ENCODE peak calls at places on chromosomes 4 and X, in four cellular contexts. B is HCT116, E is GM12878, U is A549. Y is an unnamed sample.

GRCh38 chr4:7392438-7393374 is 42.0 kb downstream of the PSAPL1 start:
- DNase-seq in B (no peak), E (no peak), U (no peak), Y (no peak)

GRCh38 chr4:138576684-138577083 is 334.5 kb upstream of the SLC7A11 start:
- DNase-seq in B (peak), E (no peak), U (peak), Y (no peak)

GRCh38 chr4:101171747-101172146 is 175.6 kb downstream of the PPP3CA start:
- DNase-seq in B (no peak), E (no peak), U (no peak), Y (no peak)

GRCh38 chr4:24395937-24396336 is 188.4 kb downstream of the DHX15 start:
- DNase-seq in B (no peak), E (no peak), U (no peak), Y (no peak)

GRCh38 chr4:77801260-77801608 is 17.9 kb downstream of the CNOT6L start:
- DNase-seq in B (no peak), E (no peak), U (no peak), Y (no peak)

GRCh38 chrX:48864210-48864609 is 28.8 kb upstream of the PCSK1N start:
- DNase-seq in B (no peak), E (no peak), U (no peak), Y (no peak)

GRCh38 chr4:19386786-19387185 is 864.9 kb upstream of the SLIT2 start:
- DNase-seq in B (no peak), E (no peak), U (no peak), Y (no peak)

GRCh38 chr4:163582688-163583087 is 88.2 kb downstream of the TMA16 start:
- DNase-seq in B (no peak), E (no peak), U (no peak), Y (no peak)

GRCh38 chr4:139603576-139604387 is 47.8 kb upstream of the SETD7 start:
- DNase-seq in B (peak), E (peak), U (peak), Y (no peak)

GRCh38 chr4:167234388-167234881 is at the start of gene SPOCK3:
- DNase-seq in B (peak), E (no peak), U (peak), Y (no peak)

GRCh38 chrX:103554687-103555417 is 30.5 kb upstream of the TCEAL4 start:
- DNase-seq in B (no peak), E (no peak), U (no peak), Y (no peak)

GRCh38 chr4:10173039-10173753 is 56.6 kb upstream of the WDR1 start:
- DNase-seq in B (no peak), E (no peak), U (no peak), Y (no peak)

GRCh38 chr4:107631568-107631967 is 88.5 kb downstream of the PAPSS1 start:
- DNase-seq in B (no peak), E (no peak), U (no peak), Y (no peak)

GRCh38 chr4:48913346-48913745 is 6.8 kb upstream of the OCIAD2 start:
- DNase-seq in B (no peak), E (no peak), U (no peak), Y (peak)

GRCh38 chrX:22589845-22590244 is 317.1 kb downstream of the CBLL2 start:
- DNase-seq in B (no peak), E (no peak), U (no peak), Y (no peak)

GRCh38 chr4:6422866-6423265 is 49.5 kb downstream of the PPP2R2C start:
- DNase-seq in B (no peak), E (no peak), U (no peak), Y (no peak)

GRCh38 chr4:140076307-140076706 is 77.7 kb downstream of the MAML3 start:
- DNase-seq in B (no peak), E (no peak), U (no peak), Y (no peak)

GRCh38 chr4:184648220-184649025 is 824 bp downstream of the CASP3 start:
- DNase-seq in B (no peak), E (no peak), U (peak), Y (no peak)

GRCh38 chrX:55057691-55058249 is 17.1 kb upstream of the PAGE2B start:
- DNase-seq in B (peak), E (no peak), U (peak), Y (peak)

GRCh38 chrX:102610905-102611304 is 11.6 kb downstream of the ARMCX5 start:
- DNase-seq in B (no peak), E (no peak), U (no peak), Y (no peak)

GRCh38 chr4:183443609-183444148 is 757 bp upstream of the CDKN2AIP start:
- DNase-seq in B (no peak), E (no peak), U (peak), Y (no peak)

GRCh38 chr4:141772838-141773237 is 136.5 kb downstream of the IL15 start:
- DNase-seq in B (no peak), E (no peak), U (no peak), Y (no peak)

GRCh38 chr4:60746172-60746571 is 454.0 kb upstream of the ADGRL3 start:
- DNase-seq in B (no peak), E (no peak), U (no peak), Y (no peak)

GRCh38 chr4:152501846-152502536 is 33.9 kb downstream of the FBXW7 start:
- DNase-seq in B (no peak), E (no peak), U (no peak), Y (no peak)

GRCh38 chrX:88135735-88136134 is 611.3 kb upstream of the CPXCR1 start:
- DNase-seq in B (no peak), E (no peak), U (no peak), Y (no peak)

GRCh38 chrX:119763175-119763574 is 4.8 kb downstream of the SOWAHD start:
- DNase-seq in B (no peak), E (no peak), U (no peak), Y (no peak)

GRCh38 chrX:11435568-11435967 is 142.4 kb downstream of the AMELX start:
- DNase-seq in B (no peak), E (no peak), U (no peak), Y (no peak)

DNA sequence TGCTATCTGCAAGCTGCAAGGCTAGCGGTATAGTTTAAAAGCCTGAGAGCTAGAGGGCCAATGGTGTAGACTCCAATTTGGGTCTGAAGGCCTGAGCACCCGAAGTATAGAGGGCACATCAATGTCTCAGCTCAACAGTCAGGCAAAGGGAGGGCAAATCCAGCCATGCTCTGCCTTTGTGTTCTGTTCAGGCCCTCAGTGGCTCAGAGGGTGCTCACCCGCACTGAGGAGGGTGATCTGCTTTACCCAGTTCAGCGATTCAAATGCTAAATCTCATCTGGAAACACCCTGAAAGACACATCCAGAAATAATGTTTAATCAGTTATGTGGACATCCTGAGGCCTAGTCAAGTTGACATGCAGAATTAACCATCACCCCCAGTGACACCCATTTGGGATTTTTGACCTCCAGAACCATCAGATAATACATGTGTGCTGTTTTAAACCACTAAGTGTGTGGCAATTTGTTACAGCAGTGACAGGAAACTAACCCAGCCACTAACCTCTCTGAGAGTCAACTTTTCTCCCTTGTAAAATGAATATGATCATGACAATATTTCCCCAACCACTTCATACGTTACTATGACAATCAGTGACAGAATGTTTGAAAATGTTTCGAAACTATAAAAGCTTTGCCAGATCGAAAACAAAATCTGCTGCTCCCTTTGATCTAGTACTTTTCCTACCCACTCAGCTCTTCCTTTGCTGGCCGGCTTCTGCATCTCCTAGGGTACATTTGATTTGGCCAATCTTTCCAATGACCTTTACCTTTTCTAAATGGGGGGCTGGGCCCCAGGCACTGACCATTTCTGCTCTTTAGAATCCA is 8.4 kb upstream of the TBL1X start:
- DNase-seq in B (no peak), E (no peak), U (no peak), Y (no peak)
- TF ChIP-seq REST in B (no peak), E (no peak), U (no peak), Y (no peak)

DNA sequence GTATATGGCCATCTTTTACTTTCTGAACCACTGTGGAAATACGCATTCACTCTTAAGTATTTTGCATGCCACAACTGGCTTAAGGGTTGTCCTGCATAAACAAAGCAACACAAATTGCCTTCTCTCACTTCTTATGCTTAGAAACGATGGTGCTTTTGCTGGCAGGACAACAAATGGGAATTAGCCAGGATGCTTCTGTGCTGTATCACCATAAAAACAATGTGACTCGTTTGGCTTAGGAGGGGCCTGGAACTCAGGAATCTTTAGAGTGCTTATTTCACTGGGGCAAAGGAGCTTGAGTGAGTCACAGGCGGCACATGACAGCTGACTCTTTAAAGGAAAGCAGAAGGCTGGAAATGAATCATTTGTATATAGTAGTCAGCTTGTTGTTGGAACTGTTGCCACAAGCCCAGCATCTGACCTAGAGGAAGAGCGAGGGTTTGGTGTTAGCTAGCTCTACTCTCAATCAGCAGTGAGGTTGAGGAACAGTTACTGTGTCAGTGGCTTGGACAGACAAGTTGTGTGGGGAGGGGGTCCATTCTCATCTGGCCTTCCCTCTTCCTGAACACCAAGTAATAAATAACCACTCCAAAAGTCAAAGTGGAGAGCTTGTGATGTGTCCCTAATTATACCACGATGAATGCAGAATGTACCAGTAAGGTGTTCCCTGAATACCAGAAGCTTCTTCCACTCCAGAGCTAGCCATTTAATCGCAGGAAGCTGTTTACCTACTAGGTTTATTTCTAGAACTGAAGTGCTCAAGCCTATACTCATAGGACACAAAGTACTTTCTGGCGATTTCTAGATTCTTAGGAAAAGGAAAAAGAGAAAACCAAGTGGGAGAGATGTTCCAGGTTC is 293.1 kb downstream of the CAMK2D start:
- DNase-seq in B (peak), E (no peak), U (peak), Y (peak)
- H3K27ac ChIP-seq in B (peak), E (no peak), U (peak), Y (peak)

DNA sequence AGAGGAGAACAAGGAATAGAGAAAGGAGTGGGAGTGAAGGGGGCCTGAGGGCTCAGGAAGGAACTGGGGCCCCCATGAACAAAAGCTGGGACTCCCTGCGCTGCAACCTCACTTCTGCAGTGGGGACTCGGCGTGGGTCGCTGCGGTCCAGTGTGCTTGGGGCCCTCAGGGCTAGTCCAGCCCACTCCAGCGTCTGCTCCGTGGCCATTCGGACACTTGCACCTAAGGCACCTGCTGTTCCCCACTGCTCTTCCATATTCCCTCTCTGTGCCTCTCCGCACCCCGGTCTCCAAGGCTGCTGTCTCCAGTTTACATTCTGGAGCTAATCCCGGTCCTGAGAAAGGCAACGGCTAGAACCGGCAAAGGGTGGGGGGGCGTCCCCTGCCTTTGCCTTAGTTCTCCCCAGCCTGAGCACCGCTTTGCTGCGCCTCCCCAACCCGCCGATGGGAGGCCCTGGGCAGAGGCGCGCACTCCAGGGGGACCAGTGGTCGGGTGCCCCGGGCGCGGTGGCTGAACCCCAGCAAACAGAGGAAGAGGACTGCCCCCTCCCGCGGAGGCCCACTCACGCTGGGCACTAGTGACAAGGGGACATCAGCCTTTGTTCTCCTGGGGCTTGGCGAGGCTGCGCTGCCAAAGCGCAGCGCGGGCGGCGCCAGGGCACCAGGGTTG is 327.7 kb upstream of the F9 start:
- DNase-seq in B (no peak), E (no peak), U (no peak), Y (no peak)
- TF ChIP-seq CTCF in B (no peak), E (no peak), U (no peak), Y (no peak)

GRCh38 chr4:113404167-113404571 is 354.7 kb downstream of the ANK2 start:
- DNase-seq in B (no peak), E (no peak), U (no peak), Y (no peak)
- TF ChIP-seq REST in B (no peak), E (no peak), U (no peak), Y (no peak)

DNA sequence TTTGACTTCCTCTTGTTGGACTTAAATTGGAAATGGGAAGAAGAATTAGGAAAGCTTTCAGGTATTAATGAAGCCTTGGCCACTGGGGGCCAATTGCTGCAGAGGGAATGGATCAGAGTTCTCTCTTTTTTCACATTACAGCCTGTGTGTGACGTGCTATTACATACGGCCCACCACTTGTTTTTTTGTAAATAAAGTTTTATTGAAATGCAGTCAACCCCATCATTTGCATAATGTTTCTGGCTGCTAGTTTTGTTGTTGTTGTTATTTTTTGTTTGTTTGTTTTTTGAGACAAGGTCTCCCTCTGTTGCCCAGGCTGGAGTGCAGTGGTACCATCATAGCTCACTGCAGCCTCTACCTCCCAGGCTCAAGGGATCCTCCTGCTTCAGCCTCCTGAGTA is 98.4 kb downstream of the ASMT start:
- DNase-seq in B (no peak), E (no peak), U (no peak), Y (no peak)
- H3K27ac ChIP-seq in B (no peak), E (no peak), U (no peak), Y (no peak)

GRCh38 chr4:890036-890695 is 42.0 kb downstream of the GAK start:
- DNase-seq in B (no peak), E (no peak), U (no peak), Y (no peak)

GRCh38 chr4:889516-889915 is 42.6 kb downstream of the GAK start:
- DNase-seq in B (no peak), E (no peak), U (no peak), Y (no peak)

GRCh38 chr4:893276-893994 is 38.7 kb downstream of the GAK start:
- DNase-seq in B (no peak), E (no peak), U (no peak), Y (no peak)

GRCh38 chr4:892780-893179 is 39.3 kb downstream of the GAK start:
- DNase-seq in B (no peak), E (no peak), U (no peak), Y (no peak)

DNA sequence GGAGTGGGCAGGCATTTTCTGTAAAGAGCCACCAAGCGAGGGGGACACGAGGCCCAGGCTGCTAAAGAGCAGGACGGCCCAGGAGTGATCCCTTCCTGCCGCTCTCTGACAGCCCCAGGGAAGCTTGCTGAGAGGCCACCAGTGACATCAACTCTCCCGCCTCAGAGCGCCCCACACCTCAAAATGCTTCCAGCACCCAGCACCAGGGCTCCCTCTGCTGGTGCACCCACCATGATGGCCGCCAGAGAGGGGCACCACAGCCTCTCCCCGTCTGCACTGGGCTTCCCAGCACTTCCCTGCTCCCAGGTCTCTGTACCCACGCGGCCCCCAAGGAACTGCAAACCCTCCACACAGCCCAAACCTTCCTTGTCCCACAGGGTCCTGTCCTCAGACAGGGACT is 40.4 kb downstream of the GAK start:
- DNase-seq in B (no peak), E (no peak), U (peak), Y (no peak)
- TF ChIP-seq CTCF in B (peak), E (peak), U (peak), Y (no peak)

GRCh38 chr4:97105716-97106115 is 1037.6 kb downstream of the STPG2 start:
- DNase-seq in B (no peak), E (no peak), U (no peak), Y (no peak)
- TF ChIP-seq REST in B (no peak), E (no peak), U (no peak), Y (no peak)

DNA sequence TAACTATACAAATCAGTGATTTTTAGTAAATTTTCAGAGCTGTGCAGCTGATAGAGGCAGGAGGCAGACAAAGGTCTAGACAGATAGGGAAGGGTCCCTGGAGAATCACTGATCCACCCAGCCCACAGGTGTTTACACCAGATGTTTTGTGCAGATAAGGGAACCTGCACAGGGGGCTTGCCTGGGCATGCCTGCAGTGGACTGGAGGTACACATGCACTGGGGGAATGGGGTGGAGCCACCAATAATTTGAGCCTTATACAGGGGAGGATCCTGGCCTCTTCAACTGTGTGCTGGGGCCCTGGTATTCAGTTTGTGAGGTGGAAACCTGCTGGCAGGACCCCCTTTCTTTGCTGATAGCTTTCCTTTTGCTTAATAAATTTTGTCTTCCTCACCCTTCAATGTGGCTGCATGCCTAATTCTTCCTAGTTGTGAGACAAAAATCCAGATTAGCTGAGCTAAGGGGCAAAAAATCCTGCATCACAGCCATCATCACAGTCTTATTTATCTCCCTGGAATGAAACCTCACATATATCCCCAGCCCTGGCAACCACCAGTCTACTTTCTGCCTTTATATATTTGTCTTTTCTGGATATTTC is 102.8 kb downstream of the KDM6A start:
- DNase-seq in B (no peak), E (no peak), U (no peak), Y (no peak)
- H3K27ac ChIP-seq in B (no peak), E (peak), U (peak), Y (no peak)

GRCh38 chrX:68898661-68899060 is 69.8 kb downstream of the EFNB1 start:
- DNase-seq in B (no peak), E (no peak), U (no peak), Y (no peak)

GRCh38 chrX:68897546-68897945 is 68.7 kb downstream of the EFNB1 start:
- DNase-seq in B (no peak), E (no peak), U (no peak), Y (no peak)

GRCh38 chrX:68903111-68903510 is 74.3 kb downstream of the EFNB1 start:
- DNase-seq in B (no peak), E (no peak), U (no peak), Y (no peak)

GRCh38 chrX:68902706-68903105 is 73.9 kb downstream of the EFNB1 start:
- DNase-seq in B (no peak), E (no peak), U (no peak), Y (no peak)

GRCh38 chrX:68901512-68901911 is 72.7 kb downstream of the EFNB1 start:
- DNase-seq in B (no peak), E (no peak), U (no peak), Y (no peak)
- TF ChIP-seq CTCF in B (no peak), E (no peak), U (no peak), Y (no peak)

Y was measured in Panc1.